ENCODE peak calls at places on chromosomes 11 and 22, in seven cellular contexts. G, N, V, B, O, E and Q are unnamed samples.

GRCh38 chr11:121231576-121232278 is 60.8 kb upstream of the SC5D start:
- DNase-seq in G (peak; percentile 45), N (no peak), V (no peak), B (no peak), O (no peak), E (no peak), Q (no peak)

GRCh38 chr22:48663297-48663696 is 1164.4 kb downstream of the BRD1 start:
- DNase-seq in G (no peak), N (no peak), V (no peak), B (no peak), O (no peak), E (no peak), Q (no peak)

GRCh38 chr22:46969491-46969890 is 207.0 kb downstream of the TBC1D22A start:
- DNase-seq in G (no peak), N (peak; percentile 51), V (no peak), B (peak; percentile 37), O (no peak), E (no peak), Q (peak; percentile 76)

GRCh38 chr11:9759519-9760179 is 95.8 kb downstream of the SWAP70 start:
- DNase-seq in G (peak; percentile 65), N (peak; percentile 99), V (peak; percentile 47), B (peak; percentile 93), O (peak; percentile 100), E (no peak), Q (peak; percentile 92)

GRCh38 chr11:115201121-115201792 is 303.0 kb downstream of the CADM1 start:
- DNase-seq in G (no peak), N (no peak), V (no peak), B (no peak), O (peak; percentile 94), E (no peak), Q (no peak)

GRCh38 chr11:61688368-61689163 is 8.4 kb downstream of the DAGLA start:
- DNase-seq in G (peak; percentile 38), N (no peak), V (no peak), B (no peak), O (no peak), E (no peak), Q (no peak)

GRCh38 chr22:12613199-12613598 is 2914.8 kb upstream of the OR11H1 start:
- DNase-seq in G (no peak), N (no peak), V (no peak), B (no peak), O (no peak), E (no peak), Q (no peak)

GRCh38 chr11:127199306-127199801 is 198.8 kb upstream of the KIRREL3 start:
- DNase-seq in G (no peak), N (no peak), V (no peak), B (no peak), O (no peak), E (no peak), Q (no peak)

GRCh38 chr11:18775492-18776292 is 15.9 kb downstream of the PTPN5 start:
- DNase-seq in G (peak; percentile 90), N (peak; percentile 67), V (peak; percentile 86), B (peak; percentile 77), O (peak; percentile 10), E (peak; percentile 86), Q (peak; percentile 51)

GRCh38 chr22:31812977-31813605 is 59.3 kb downstream of the DEPDC5 start:
- DNase-seq in G (no peak), N (no peak), V (no peak), B (no peak), O (no peak), E (no peak), Q (no peak)

GRCh38 chr11:46381046-46381835 is at the start of gene MDK:
- DNase-seq in G (no peak), N (no peak), V (peak; percentile 90), B (no peak), O (no peak), E (peak; percentile 69), Q (no peak)

GRCh38 chr11:2690596-2691354 is 9.0 kb downstream of the KCNQ1OT1 start:
- DNase-seq in G (no peak), N (no peak), V (no peak), B (no peak), O (no peak), E (no peak), Q (no peak)

GRCh38 chr22:47597041-47597440 is 834.6 kb downstream of the TBC1D22A start:
- DNase-seq in G (no peak), N (no peak), V (peak; percentile 26), B (no peak), O (no peak), E (no peak), Q (no peak)